ENCODE peak calls at places on chromosomes 5 and 9, in four cellular contexts. T is iris pigment epithelial cell; Y is effector memory CD8-positive, alpha-beta T cell; V is amygdala. Z is an unnamed sample.

GRCh38 chr9:4842213-4842612 is 49.5 kb downstream of the RCL1 start:
- DNase-seq in T (no peak), Y (no peak), V (no peak), Z (no peak)

GRCh38 chr5:178329331-178329730 is 96.7 kb upstream of the PHYKPL start:
- DNase-seq in T (no peak), Y (no peak), V (no peak), Z (no peak)

GRCh38 chr9:127194881-127195713 is 69.5 kb upstream of the GARNL3 start:
- DNase-seq in T (no peak), Y (no peak), V (no peak), Z (no peak)

GRCh38 chr5:30725053-30725452 is 468.4 kb upstream of the CDH6 start:
- DNase-seq in T (no peak), Y (no peak), V (no peak), Z (no peak)

GRCh38 chr9:134648701-134649525 is 7.3 kb downstream of the COL5A1 start:
- DNase-seq in T (peak), Y (no peak), V (no peak), Z (no peak)

GRCh38 chr5:179786861-179787260 is 6.9 kb upstream of the LTC4S start:
- DNase-seq in T (no peak), Y (no peak), V (no peak), Z (no peak)

GRCh38 chr5:32312194-32312681 is 501 bp downstream of the MTMR12 start:
- DNase-seq in T (peak), Y (peak), V (peak), Z (peak)

GRCh38 chr5:57676228-57677098 is 193.9 kb upstream of the ACTBL2 start:
- DNase-seq in T (peak), Y (no peak), V (no peak), Z (no peak)

GRCh38 chr9:631596-631995 is 209.9 kb upstream of the DMRT1 start:
- DNase-seq in T (peak), Y (no peak), V (no peak), Z (no peak)